ENCODE peak calls at places on chromosomes 2 and 18, in four cellular contexts. J is endothelial cell of umbilical vein, D is heart left ventricle, X is esophagus muscularis mucosa. E is an unnamed sample. For H3K9me3, the result is how much of the 10 kb centered on the place peaks cover.

GRCh38 chr2:137437386-137437785 is 526.9 kb upstream of the HNMT start:
- DNase-seq in J (no peak), D (no peak), X (no peak), E (no peak)

GRCh38 chr18:68448736-68449135 is 266.2 kb downstream of the TMX3 start:
- DNase-seq in J (no peak), D (no peak), X (no peak), E (no peak)

GRCh38 chr2:127193948-127194267 is 26.2 kb downstream of the CYP27C1 start:
- DNase-seq in J (peak), D (no peak), X (peak), E (no peak)

GRCh38 chr2:209956276-209956675 is 46.2 kb upstream of the RPE start:
- DNase-seq in J (no peak), D (no peak), X (no peak), E (no peak)

GRCh38 chr2:236535024-236535423 is 34.6 kb upstream of the ACKR3 start:
- DNase-seq in J (peak), D (no peak), X (no peak), E (no peak)

GRCh38 chr2:199466704-199467461 is 9.1 kb upstream of the SATB2 start:
- DNase-seq in J (no peak), D (no peak), X (no peak), E (no peak)

GRCh38 chr18:12313530-12314245 is 5.6 kb downstream of the TUBB6 start:
- DNase-seq in J (no peak), D (no peak), X (no peak), E (no peak)

GRCh38 chr2:173680574-173680973 is 284.6 kb downstream of the SP3 start:
- DNase-seq in J (no peak), D (no peak), X (no peak), E (no peak)

GRCh38 chr2:96808176-96808837 is 7.8 kb upstream of the CNNM3 start:
- DNase-seq in J (no peak), D (peak), X (no peak), E (no peak)

GRCh38 chr18:24914685-24915267 is 437.2 kb downstream of the ZNF521 start:
- DNase-seq in J (no peak), D (no peak), X (peak), E (no peak)

GRCh38 chr2:73324126-73324525 is 30.8 kb upstream of the EGR4 start:
- DNase-seq in J (no peak), D (no peak), X (no peak), E (no peak)

GRCh38 chr2:85655961-85656403 is 12.0 kb downstream of the SFTPB start:
- DNase-seq in J (no peak), D (no peak), X (no peak), E (no peak)

GRCh38 chr2:9720352-9721093 is 89.7 kb upstream of the YWHAQ start:
- DNase-seq in J (no peak), D (no peak), X (no peak), E (no peak)

GRCh38 chr2:111642576-111643327 is 241.2 kb downstream of the ANAPC1 start:
- DNase-seq in J (no peak), D (no peak), X (no peak), E (no peak)

GRCh38 chr2:43005211-43005974 is 213.0 kb upstream of the HAAO start:
- DNase-seq in J (no peak), D (no peak), X (no peak), E (no peak)

GRCh38 chr18:79527656-79528055 is 131.9 kb downstream of the NFATC1 start:
- DNase-seq in J (no peak), D (no peak), X (no peak), E (no peak)

GRCh38 chr2:190407662-190408537 is at the start of gene MFSD6:
- DNase-seq in J (no peak), D (peak), X (no peak), E (no peak)

GRCh38 chr18:21303913-21304312 is 61.9 kb downstream of the GREB1L start:
- DNase-seq in J (no peak), D (no peak), X (no peak), E (no peak)

GRCh38 chr2:75580606-75581005 is 19.9 kb upstream of the EVA1A start:
- DNase-seq in J (no peak), D (no peak), X (no peak), E (no peak)

GRCh38 chr2:162294949-162295348 is 23.5 kb downstream of the IFIH1 start:
- DNase-seq in J (no peak), D (no peak), X (no peak), E (no peak)

GRCh38 chr2:98917031-98917459 is 19.0 kb downstream of the CRACDL start:
- DNase-seq in J (peak), D (no peak), X (no peak), E (no peak)

DNA sequence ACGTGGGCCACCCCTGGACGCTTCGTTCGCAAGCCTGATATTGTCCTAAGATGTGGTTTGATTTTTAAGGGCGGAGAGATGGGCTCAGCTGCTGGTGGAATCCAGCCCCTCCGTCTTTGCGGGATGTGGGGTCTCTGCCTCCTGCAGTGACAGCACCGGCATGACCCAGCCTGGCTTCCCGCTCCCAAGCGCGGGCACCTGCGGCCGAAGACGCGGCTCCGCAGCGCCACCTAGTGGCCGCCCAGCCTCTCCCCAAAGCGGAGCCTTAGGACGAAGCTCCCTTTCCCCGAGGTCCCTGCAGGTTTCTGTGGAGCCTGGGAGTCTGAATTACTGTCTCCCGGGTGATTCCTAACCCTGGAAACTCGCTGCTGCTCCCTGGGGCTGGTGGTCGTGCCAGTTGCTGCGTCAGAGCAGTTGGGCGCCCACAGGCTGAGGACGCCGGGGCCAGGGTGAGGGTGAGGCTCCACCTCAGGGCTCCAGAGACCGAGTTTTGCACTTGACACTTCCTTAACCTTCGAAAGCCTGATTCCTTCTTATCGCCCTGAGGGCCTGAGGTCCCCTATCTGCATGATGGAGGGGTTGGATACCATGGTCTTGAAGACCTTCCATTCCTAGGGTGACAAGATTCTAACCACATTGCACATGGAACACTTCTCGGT is 137.5 kb downstream of the TPO start:
- DNase-seq in J (peak), D (peak), X (no peak), E (no peak)
- TF ChIP-seq CTCF in J (peak), D (peak), X (peak), E (peak)

DNA sequence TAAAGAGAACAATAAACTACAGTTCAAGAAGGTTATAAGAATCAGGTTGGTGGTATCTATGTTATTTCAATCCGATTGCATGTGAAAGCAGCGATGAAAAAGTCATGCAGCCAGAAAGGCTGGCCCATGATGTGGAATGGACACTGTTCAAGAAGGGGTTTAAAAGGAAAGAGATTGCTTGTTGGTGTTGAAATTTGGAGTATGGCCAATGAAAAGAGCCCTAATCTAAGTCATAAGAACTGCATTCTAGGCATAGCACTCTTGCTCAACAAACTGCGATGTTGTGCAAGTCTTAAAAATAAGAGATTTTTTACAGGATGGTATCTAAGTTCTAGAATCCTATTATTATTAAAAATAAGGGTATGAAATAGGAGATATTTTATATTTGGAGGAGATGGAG is 61.3 kb downstream of the EFEMP1 start:
- DNase-seq in J (peak), D (no peak), X (no peak), E (no peak)
- TF ChIP-seq POLR2A in J (no peak), D (no peak), X (no peak), E (no peak)

GRCh38 chr2:188931361-188931760 is 42.8 kb upstream of the COL3A1 start:
- DNase-seq in J (no peak), D (no peak), X (no peak), E (no peak)

DNA sequence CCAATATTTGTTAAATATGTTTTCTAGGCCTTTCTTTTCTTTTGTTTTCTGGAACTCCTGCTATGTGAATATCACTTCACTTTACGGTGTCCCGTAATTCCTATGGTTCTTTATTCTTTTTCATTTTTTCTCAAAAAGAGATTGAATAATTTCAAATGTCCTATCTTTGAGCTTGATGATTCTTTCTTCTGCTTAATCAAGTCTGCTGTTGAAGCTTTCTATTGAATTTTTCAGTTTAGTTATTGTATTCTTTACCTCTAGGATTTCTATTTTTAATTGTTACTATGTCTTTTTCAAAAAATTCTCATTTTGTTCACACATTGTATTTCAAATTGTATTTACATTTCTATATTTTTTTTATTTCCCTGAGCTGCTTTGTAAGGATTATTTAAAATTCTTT is 45.5 kb upstream of the COL3A1 start:
- DNase-seq in J (no peak), D (no peak), X (no peak), E (no peak)
- H3K9me3 ChIP-seq in J (under half), D (under half), X (under half), E (under half)

GRCh38 chr2:238754259-238754658 is 93.6 kb upstream of the TWIST2 start:
- DNase-seq in J (no peak), D (no peak), X (peak), E (no peak)
- TF ChIP-seq CTCF in J (no peak), D (no peak), X (no peak), E (no peak)

GRCh38 chr2:148615446-148615845 is 29.1 kb upstream of the EPC2 start:
- DNase-seq in J (peak), D (no peak), X (no peak), E (no peak)

GRCh38 chr2:148614024-148614331 is 30.6 kb upstream of the EPC2 start:
- DNase-seq in J (peak), D (no peak), X (no peak), E (no peak)

GRCh38 chr2:148613231-148614023 is 31.1 kb upstream of the EPC2 start:
- DNase-seq in J (no peak), D (no peak), X (no peak), E (no peak)

GRCh38 chr2:148616696-148617095 is 27.9 kb upstream of the EPC2 start:
- DNase-seq in J (no peak), D (no peak), X (no peak), E (no peak)

DNA sequence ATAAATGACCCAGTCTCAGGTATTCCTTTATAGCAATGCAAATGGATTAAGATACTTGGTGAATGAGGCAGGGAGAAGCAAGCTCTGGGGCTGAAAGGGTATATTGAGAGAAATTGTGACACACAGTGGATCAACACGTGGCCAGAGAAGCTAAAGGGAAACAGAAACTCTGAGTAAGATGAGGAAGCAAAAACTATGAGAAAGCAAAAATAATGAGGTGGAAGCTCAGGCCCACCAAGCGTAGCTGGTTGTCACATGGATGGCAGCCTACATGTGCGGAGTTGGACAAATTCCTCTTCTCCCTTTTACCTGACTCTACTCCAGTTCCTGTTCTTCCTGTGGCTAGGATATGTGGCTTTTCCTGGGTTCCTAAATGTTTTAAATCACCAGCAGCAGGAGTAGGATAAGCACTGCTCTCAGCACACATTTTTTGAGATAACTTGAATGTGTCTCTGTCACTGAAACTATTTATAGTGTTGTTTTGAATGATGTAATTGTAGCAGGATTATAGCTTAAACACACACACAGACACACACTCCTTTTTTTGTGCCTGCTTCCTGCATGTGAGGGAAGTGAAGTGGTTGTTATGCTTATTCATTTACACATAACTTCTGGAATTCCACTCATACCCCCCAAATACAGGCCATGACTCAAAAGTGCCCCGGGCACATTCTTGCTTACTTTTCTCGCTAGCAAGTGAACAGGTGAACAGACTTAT is 30.1 kb upstream of the EPC2 start:
- DNase-seq in J (peak), D (no peak), X (no peak), E (no peak)
- TF ChIP-seq POLR2A in J (no peak), D (no peak), X (no peak), E (no peak)

DNA sequence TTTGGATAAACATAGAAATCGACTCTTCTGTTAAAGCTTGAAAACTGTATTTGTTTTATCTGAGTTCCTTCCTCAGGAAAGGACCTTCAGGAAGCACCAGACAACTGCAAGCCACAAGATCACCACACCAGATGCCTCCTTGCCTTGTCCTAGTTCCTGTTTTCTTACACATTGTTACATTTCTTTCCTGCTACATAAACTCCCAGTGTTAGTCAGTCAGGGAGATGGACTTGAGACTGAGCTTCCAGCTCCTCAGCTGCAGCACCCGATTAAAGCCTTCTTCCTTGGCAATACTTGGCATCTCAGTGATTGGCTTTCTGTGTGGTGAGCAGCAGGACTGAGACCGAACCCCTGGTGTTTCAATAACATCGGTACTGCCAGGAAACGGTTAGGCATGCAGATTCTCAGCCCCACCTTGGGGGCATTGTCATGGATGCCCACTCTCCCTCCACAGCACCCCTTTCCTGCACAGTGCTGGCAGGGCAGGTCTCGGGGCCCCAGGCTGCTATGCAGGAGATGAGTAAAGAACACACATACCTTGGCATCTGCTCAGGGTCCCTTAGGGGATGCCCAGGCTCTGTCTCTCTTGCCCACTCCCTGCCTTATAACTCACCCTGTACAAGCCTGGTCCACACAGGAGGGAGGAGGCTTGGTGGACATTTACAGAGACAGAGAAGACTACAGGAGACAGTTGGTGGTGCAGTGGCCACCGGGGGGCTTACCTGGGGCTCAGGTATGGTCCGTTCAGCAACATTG is 32.6 kb downstream of the ANKMY1 start:
- DNase-seq in J (no peak), D (no peak), X (no peak), E (peak)
- H3K9me3 ChIP-seq in J (under half), D (under half), X (under half), E (under half)

DNA sequence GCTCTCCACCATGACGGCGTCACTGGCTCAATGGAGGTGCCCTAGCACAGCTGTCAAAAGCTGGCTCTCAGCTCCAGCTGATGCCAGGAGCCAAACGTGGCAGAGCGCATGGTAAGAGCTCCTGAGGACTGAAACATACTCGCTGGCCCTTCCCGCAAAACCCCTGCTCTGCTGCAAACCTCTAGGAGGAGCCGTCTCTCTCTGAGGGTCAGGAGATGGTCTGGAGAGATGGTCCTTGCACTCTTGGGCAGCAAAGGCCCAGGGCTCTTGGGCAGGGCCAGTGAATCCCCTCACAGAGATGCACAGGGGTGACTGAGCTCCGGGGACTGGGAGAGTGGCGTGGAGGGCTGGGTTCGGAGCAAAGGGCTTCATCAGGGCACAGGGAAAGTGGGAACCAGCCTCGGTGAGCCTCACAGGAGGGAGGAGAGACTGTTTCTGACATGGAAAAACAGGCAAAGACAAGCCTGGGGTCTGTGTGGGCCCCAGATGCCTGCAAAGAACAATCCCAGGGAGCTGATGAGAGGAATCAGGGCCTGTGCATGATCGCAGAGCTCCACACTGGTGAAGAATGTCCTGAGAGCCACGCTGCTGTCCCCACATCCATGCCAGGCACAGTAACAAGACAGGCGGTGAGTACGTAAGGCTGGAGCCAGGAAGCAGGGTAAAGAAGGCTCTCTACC is 17.2 kb downstream of the SNORC start:
- DNase-seq in J (no peak), D (no peak), X (no peak), E (no peak)
- TF ChIP-seq CTCF in J (no peak), D (no peak), X (no peak), E (no peak)